ENCODE peak calls at places on chromosomes 1 and 21, in ten cellular contexts. C is GM20000; Q is CD4-positive, alpha-beta T cell; B is left ventricle myocardium inferior; X is mammary epithelial cell; M is MCF 10A; W is epithelial cell of esophagus; F is mesothelial cell of epicardium; N is upper lobe of right lung; O is HFFc6. V is an unnamed sample.

GRCh38 chr1:111959436-111959835 is 30.0 kb downstream of the KCND3 start:
- DNase-seq in N (no peak), F (no peak), M (peak), Q (no peak), C (no peak), X (no peak), W (peak), O (no peak), B (no peak), V (no peak)

GRCh38 chr1:111222308-111223125 is 5.0 kb upstream of the CHI3L2 start:
- DNase-seq in C (peak), O (peak), B (peak), W (peak), F (peak), Q (peak), N (peak), X (peak), M (peak), V (peak)

GRCh38 chr1:78177708-78178270 is 132.0 kb downstream of the GIPC2 start:
- DNase-seq in X (no peak), B (no peak), N (no peak), M (no peak), C (no peak), F (no peak), W (no peak), O (no peak), Q (no peak), V (no peak)

GRCh38 chr1:47871799-47872353 is 125.3 kb downstream of the TRABD2B start:
- DNase-seq in F (no peak), C (no peak), M (peak), X (peak), N (no peak), B (no peak), Q (no peak), W (peak), O (no peak), V (no peak)

GRCh38 chr1:214761030-214761429 is 158.0 kb downstream of the CENPF start:
- DNase-seq in F (no peak), W (no peak), X (no peak), B (no peak), O (no peak), C (no peak), Q (no peak), N (no peak), M (no peak), V (no peak)

GRCh38 chr1:7888248-7889010 is 35.6 kb upstream of the UTS2 start:
- DNase-seq in O (no peak), X (no peak), C (no peak), M (peak), Q (no peak), N (no peak), B (no peak), W (no peak), F (no peak), V (no peak)

GRCh38 chr1:214808845-214809460 is 206.0 kb downstream of the CENPF start:
- DNase-seq in O (peak), N (no peak), W (peak), B (no peak), M (peak), C (no peak), Q (no peak), X (peak), F (no peak), V (no peak)

GRCh38 chr21:40422851-40423635 is 423.9 kb downstream of the DSCAM start:
- DNase-seq in X (no peak), M (no peak), O (no peak), Q (no peak), F (no peak), B (no peak), N (no peak), W (no peak), C (no peak), V (no peak)

GRCh38 chr1:112457241-112457640 is 51.5 kb upstream of the WNT2B start:
- DNase-seq in M (peak), X (no peak), B (no peak), Q (no peak), N (no peak), W (no peak), F (no peak), O (no peak), C (no peak), V (no peak)

GRCh38 chr1:212288614-212289013 is 3.4 kb downstream of the PPP2R5A start:
- DNase-seq in Q (no peak), N (no peak), M (peak), O (peak), W (peak), C (no peak), F (no peak), B (no peak), X (peak), V (no peak)

GRCh38 chr1:241457421-241457820 is 62.1 kb downstream of the FH start:
- DNase-seq in Q (no peak), B (no peak), X (no peak), F (no peak), O (no peak), N (no peak), M (no peak), W (no peak), C (no peak), V (no peak)

GRCh38 chr1:169363046-169363756 is 4.4 kb downstream of the NME7 start:
- DNase-seq in W (peak), N (no peak), Q (no peak), F (no peak), O (peak), C (peak), X (peak), M (peak), B (no peak), V (no peak)

DNA sequence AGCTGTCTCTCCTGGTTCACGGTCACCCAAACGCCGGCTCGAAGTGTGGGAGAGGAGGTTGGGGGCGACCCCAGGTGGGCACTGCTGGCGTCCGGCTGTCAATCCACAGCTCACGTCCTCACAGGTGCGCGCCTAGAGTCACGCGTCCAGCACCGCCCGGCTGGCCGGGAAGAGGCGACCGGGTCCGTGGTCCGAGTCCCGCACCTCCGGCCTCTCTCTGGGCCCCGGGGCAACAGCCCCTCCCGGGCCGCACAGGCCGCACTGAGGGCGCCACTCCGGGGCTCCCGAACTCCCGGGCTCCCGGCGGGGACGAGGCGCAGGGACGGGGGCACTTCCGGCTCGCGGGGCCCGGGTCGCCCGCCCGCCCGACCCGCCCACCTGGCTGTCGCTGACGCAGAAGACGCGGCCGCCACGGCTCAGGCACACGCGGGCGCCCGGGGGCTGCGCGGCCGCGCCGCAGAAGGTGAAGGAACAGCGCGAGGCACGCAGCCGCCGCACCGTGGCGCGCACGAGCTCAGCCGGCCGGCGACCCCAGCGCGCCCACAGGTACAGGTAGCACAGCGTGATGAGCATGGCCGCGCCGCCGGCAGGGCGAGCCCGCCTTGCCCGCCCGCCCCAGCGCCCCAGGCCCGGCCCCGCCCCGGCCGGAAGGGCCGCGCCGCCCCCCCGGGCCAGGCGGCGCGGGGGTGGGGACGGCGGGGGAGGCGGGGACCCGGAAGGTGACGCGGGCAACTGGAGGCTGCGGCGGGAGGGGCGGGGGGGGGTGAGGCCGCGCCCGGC is at the start of gene HLCS:
- DNase-seq in X (peak), M (peak), N (peak), B (peak), F (peak), W (peak), C (peak), O (peak), Q (peak), V (peak)
- TF ChIP-seq CTCF in X (peak), M (no peak), N (no peak), B (peak), F (no peak), W (no peak), C (peak), O (peak), Q (no peak), V (peak)

DNA sequence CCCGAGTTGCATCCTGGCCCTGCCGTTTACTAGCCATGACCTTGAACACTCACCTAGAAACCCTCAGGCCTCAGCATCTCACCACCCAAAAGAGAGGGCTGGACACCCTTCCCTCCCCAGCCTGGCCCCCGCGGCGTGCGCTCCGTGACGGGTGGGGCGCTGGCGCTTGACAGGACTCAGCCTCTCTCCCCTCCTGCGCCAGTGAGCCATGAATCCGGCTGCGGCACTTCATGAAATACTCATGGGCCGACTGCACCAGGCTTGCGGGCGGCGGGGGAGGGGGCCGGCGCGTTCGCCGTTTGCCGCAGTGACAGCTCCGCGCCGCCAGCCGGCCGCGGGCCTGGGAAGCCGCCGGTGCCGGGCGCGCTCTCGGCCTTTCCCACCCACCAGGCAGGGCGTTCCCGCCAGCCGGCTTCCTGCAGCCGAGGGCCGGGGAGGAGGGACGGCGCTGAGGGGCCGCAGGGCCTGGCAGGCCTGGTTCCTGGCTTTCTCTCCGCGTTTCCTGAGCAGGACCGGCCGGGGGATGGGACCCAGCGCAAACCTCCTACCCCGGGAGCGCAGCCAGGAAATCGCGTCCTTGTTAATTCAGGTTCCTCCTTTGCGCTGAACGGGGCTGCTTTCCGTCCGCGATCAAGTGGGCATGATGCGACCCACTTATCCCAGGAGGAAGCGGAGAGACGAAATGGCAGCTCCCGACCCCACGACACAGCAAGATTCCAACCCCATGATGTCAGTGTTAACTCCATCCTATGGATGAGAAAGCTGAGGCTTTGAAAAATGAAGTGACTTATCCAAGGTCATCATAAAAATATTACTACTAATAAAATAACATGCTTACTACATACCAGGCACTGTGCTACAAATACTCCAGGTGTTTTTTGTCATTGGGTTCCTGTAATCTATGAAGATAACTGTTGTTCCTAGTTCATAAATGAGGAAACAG is 9.1 kb upstream of the LUZP1 start:
- DNase-seq in F (peak), M (peak), N (peak), X (peak), W (peak), C (peak), O (peak), Q (peak), B (peak), V (peak)
- TF ChIP-seq CTCF in F (no peak), M (no peak), N (peak), X (no peak), W (no peak), C (no peak), O (peak), Q (no peak), B (peak), V (peak)

DNA sequence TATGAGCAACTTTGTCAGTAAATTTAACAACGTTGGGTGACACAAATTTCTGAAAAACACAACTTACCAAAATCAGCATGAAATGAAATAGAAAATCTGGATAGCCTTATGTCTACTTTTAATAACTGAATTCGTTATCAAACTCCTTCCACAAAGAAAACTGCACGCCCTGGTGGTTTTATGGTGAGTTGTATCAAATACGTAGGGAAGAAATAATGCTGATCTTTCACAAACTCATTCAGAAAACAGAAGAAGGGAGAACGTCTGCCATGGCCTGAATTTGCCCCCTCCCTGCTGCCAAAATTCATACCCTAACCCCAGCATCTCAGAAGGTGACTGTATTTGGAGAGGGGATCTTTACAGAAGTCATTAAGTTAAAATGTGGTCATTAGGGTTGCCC is 50.0 kb upstream of the COL18A1 start:
- DNase-seq in B (no peak), X (no peak), N (no peak), C (no peak), W (no peak), Q (no peak), M (no peak), O (no peak), F (no peak), V (no peak)
- TF ChIP-seq CTCF in B (no peak), X (no peak), N (no peak), C (no peak), W (no peak), Q (no peak), M (no peak), O (peak), F (no peak), V (no peak)

GRCh38 chr1:183593356-183593755 is 3.1 kb upstream of the NCF2 start:
- DNase-seq in M (no peak), N (no peak), C (no peak), F (no peak), Q (no peak), O (no peak), B (no peak), W (peak), X (no peak), V (no peak)
- TF ChIP-seq CTCF in M (no peak), N (no peak), C (no peak), F (no peak), Q (no peak), O (no peak), B (no peak), W (no peak), X (no peak), V (no peak)

GRCh38 chr1:70354332-70355110 is at the start of gene ANKRD13C:
- DNase-seq in B (peak), X (peak), O (peak), N (peak), W (peak), C (peak), F (peak), Q (peak), M (peak), V (peak)
- TF ChIP-seq CTCF in B (no peak), X (no peak), O (peak), N (no peak), W (peak), C (no peak), F (no peak), Q (no peak), M (no peak), V (peak)

GRCh38 chr1:180623579-180624347 is 8.1 kb upstream of the XPR1 start:
- DNase-seq in N (no peak), X (no peak), F (no peak), O (peak), C (no peak), W (peak), B (no peak), Q (no peak), M (peak), V (no peak)
- TF ChIP-seq CTCF in N (no peak), X (no peak), F (no peak), O (peak), C (no peak), W (peak), B (peak), Q (no peak), M (no peak), V (peak)

GRCh38 chr1:119141660-119142059 is 1.2 kb upstream of the WARS2 start:
- DNase-seq in O (no peak), B (no peak), W (no peak), M (no peak), X (no peak), N (no peak), F (no peak), C (no peak), Q (no peak), V (no peak)

GRCh38 chr1:119139857-119140176 is 636 bp downstream of the WARS2 start:
- DNase-seq in B (no peak), M (no peak), F (no peak), N (no peak), W (no peak), C (no peak), Q (no peak), O (no peak), X (no peak), V (no peak)

GRCh38 chr1:119140177-119141019 is at the start of gene WARS2:
- DNase-seq in W (peak), N (peak), M (peak), Q (peak), O (peak), X (peak), F (peak), C (peak), B (peak), V (peak)

GRCh38 chr1:119139393-119139792 is 1.1 kb downstream of the WARS2 start:
- DNase-seq in X (no peak), O (no peak), C (peak), B (no peak), F (no peak), M (no peak), W (no peak), N (no peak), Q (peak), V (no peak)

DNA sequence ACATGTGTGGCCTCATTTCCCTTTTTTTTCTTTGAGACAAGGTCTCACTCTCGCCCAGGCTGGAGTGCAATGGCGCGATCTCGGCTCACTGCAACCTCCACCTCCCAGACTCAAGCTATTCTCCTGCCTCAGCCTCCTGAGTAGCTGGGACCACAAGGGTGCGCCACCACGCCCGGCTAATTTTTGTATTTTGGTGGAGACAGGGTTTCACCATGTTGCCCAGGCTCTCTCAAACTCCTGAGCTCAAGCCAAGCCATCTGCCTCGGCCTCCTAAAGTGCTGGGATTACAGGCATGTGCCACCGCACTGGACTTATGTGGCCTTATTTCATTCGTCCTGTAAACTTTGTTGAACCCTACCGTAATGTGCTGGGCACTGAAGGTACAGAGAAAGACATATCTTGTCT is 569 bp upstream of the WARS2 start:
- DNase-seq in F (no peak), Q (peak), B (peak), X (no peak), W (peak), O (no peak), N (peak), M (peak), C (no peak), V (peak)
- TF ChIP-seq CTCF in F (no peak), Q (no peak), B (peak), X (no peak), W (no peak), O (peak), N (no peak), M (no peak), C (peak), V (peak)

GRCh38 chr1:91699339-91699970 is 186.5 kb downstream of the TGFBR3 start:
- DNase-seq in F (no peak), W (no peak), Q (no peak), B (peak), N (no peak), M (no peak), C (no peak), X (no peak), O (peak), V (no peak)

GRCh38 chr1:91701494-91701869 is 184.5 kb downstream of the TGFBR3 start:
- DNase-seq in X (no peak), N (no peak), Q (no peak), B (no peak), W (no peak), F (no peak), O (peak), C (no peak), M (no peak), V (no peak)

GRCh38 chr1:91700771-91701493 is 185.0 kb downstream of the TGFBR3 start:
- DNase-seq in N (no peak), M (no peak), O (peak), X (no peak), C (no peak), Q (no peak), B (no peak), W (no peak), F (no peak), V (no peak)

GRCh38 chr1:91697322-91698260 is 188.4 kb downstream of the TGFBR3 start:
- DNase-seq in N (no peak), O (no peak), W (peak), M (peak), X (no peak), Q (peak), C (peak), F (no peak), B (no peak), V (no peak)

GRCh38 chr1:91700332-91700731 is 185.6 kb downstream of the TGFBR3 start:
- DNase-seq in N (no peak), M (peak), F (no peak), C (no peak), W (peak), X (no peak), B (no peak), Q (no peak), O (peak), V (no peak)
- TF ChIP-seq CTCF in N (no peak), M (no peak), F (no peak), C (no peak), W (no peak), X (no peak), B (no peak), Q (no peak), O (peak), V (peak)